ENCODE peak calls at places on chromosome 6, in six cellular contexts. One of them, this sample, is unnamed.
A peak's percentile ranks its signal among the peaks of the same experiment; 100 is the strongest.

GRCh38 chr6:144661101-144661806 is 376.1 kb downstream of the UTRN start:
- DNase-seq in cardiac muscle cell: no peak
- DNase-seq in PC-3: peak; percentile 50
- DNase-seq in sigmoid colon: no peak
- DNase-seq in tibial artery: no peak
- DNase-seq in GM23338: peak; percentile 78
- DNase-seq in this sample: no peak

GRCh38 chr6:48826884-48827701 is 636.0 kb downstream of the MMUT start:
- DNase-seq in cardiac muscle cell: no peak
- DNase-seq in PC-3: peak; percentile 99
- DNase-seq in sigmoid colon: no peak
- DNase-seq in tibial artery: peak; percentile 32
- DNase-seq in GM23338: no peak
- DNase-seq in this sample: no peak

GRCh38 chr6:154705471-154706113 is 27.6 kb upstream of the SCAF8 start:
- DNase-seq in cardiac muscle cell: no peak
- DNase-seq in PC-3: peak; percentile 5
- DNase-seq in sigmoid colon: no peak
- DNase-seq in tibial artery: no peak
- DNase-seq in GM23338: peak; percentile 18
- DNase-seq in this sample: no peak

GRCh38 chr6:18022398-18023231 is 35.2 kb upstream of the KIF13A start:
- DNase-seq in cardiac muscle cell: peak; percentile 37
- DNase-seq in PC-3: peak; percentile 44
- DNase-seq in sigmoid colon: no peak
- DNase-seq in tibial artery: no peak
- DNase-seq in GM23338: peak; percentile 97
- DNase-seq in this sample: no peak

GRCh38 chr6:79056226-79056625 is 21.8 kb downstream of the PHIP start:
- DNase-seq in cardiac muscle cell: no peak
- DNase-seq in PC-3: no peak
- DNase-seq in sigmoid colon: no peak
- DNase-seq in tibial artery: no peak
- DNase-seq in GM23338: no peak
- DNase-seq in this sample: no peak

GRCh38 chr6:34888874-34889555 is at the start of gene ANKS1A:
- DNase-seq in cardiac muscle cell: peak; percentile 83
- DNase-seq in PC-3: peak; percentile 89
- DNase-seq in sigmoid colon: peak; percentile 92
- DNase-seq in tibial artery: peak; percentile 67
- DNase-seq in GM23338: peak; percentile 95
- DNase-seq in this sample: peak; percentile 89

GRCh38 chr6:15283986-15284361 is 38.1 kb downstream of the JARID2 start:
- DNase-seq in cardiac muscle cell: no peak
- DNase-seq in PC-3: no peak
- DNase-seq in sigmoid colon: no peak
- DNase-seq in tibial artery: no peak
- DNase-seq in GM23338: no peak
- DNase-seq in this sample: no peak

GRCh38 chr6:43186019-43186418 is 4.0 kb downstream of the CUL9 start:
- DNase-seq in cardiac muscle cell: no peak
- DNase-seq in PC-3: no peak
- DNase-seq in sigmoid colon: peak; percentile 41
- DNase-seq in tibial artery: no peak
- DNase-seq in GM23338: no peak
- DNase-seq in this sample: no peak

GRCh38 chr6:91043751-91044150 is 456.9 kb upstream of the MAP3K7 start:
- DNase-seq in cardiac muscle cell: no peak
- DNase-seq in PC-3: no peak
- DNase-seq in sigmoid colon: no peak
- DNase-seq in tibial artery: no peak
- DNase-seq in GM23338: no peak
- DNase-seq in this sample: no peak

GRCh38 chr6:112004397-112005341 is 49.2 kb upstream of the CCN6 start:
- DNase-seq in cardiac muscle cell: no peak
- DNase-seq in PC-3: no peak
- DNase-seq in sigmoid colon: peak; percentile 81
- DNase-seq in tibial artery: peak; percentile 53
- DNase-seq in GM23338: no peak
- DNase-seq in this sample: no peak

GRCh38 chr6:148776321-148776966 is 29.6 kb downstream of the UST start:
- DNase-seq in cardiac muscle cell: no peak
- DNase-seq in PC-3: peak; percentile 67
- DNase-seq in sigmoid colon: no peak
- DNase-seq in tibial artery: no peak
- DNase-seq in GM23338: no peak
- DNase-seq in this sample: no peak

GRCh38 chr6:119351005-119351394 is 1.4 kb upstream of the MAN1A1 start:
- DNase-seq in cardiac muscle cell: no peak
- DNase-seq in PC-3: peak; percentile 57
- DNase-seq in sigmoid colon: no peak
- DNase-seq in tibial artery: no peak
- DNase-seq in GM23338: no peak
- DNase-seq in this sample: no peak

GRCh38 chr6:52929321-52930164 is 20.0 kb upstream of the GSTA3 start:
- DNase-seq in cardiac muscle cell: no peak
- DNase-seq in PC-3: peak; percentile 96
- DNase-seq in sigmoid colon: no peak
- DNase-seq in tibial artery: no peak
- DNase-seq in GM23338: no peak
- DNase-seq in this sample: peak; percentile 49

GRCh38 chr6:34791164-34791841 is 580 bp upstream of the BLTP3A start:
- DNase-seq in cardiac muscle cell: peak; percentile 67
- DNase-seq in PC-3: peak; percentile 41
- DNase-seq in sigmoid colon: peak; percentile 71
- DNase-seq in tibial artery: peak; percentile 38
- DNase-seq in GM23338: peak; percentile 75
- DNase-seq in this sample: peak; percentile 82

GRCh38 chr6:127305741-127306140 is 37.7 kb downstream of the ECHDC1 start:
- DNase-seq in cardiac muscle cell: no peak
- DNase-seq in PC-3: no peak
- DNase-seq in sigmoid colon: no peak
- DNase-seq in tibial artery: no peak
- DNase-seq in GM23338: no peak
- DNase-seq in this sample: no peak

GRCh38 chr6:137808191-137808590 is 58.9 kb upstream of the TNFAIP3 start:
- DNase-seq in cardiac muscle cell: no peak
- DNase-seq in PC-3: peak; percentile 91
- DNase-seq in sigmoid colon: no peak
- DNase-seq in tibial artery: no peak
- DNase-seq in GM23338: no peak
- DNase-seq in this sample: no peak

GRCh38 chr6:110523461-110524021 is 47.1 kb upstream of the SLC22A16 start:
- DNase-seq in cardiac muscle cell: no peak
- DNase-seq in PC-3: peak; percentile 50
- DNase-seq in sigmoid colon: no peak
- DNase-seq in tibial artery: no peak
- DNase-seq in GM23338: no peak
- DNase-seq in this sample: no peak

GRCh38 chr6:116282698-116283097 is 3.0 kb upstream of the TSPYL1 start:
- DNase-seq in cardiac muscle cell: no peak
- DNase-seq in PC-3: no peak
- DNase-seq in sigmoid colon: no peak
- DNase-seq in tibial artery: no peak
- DNase-seq in GM23338: no peak
- DNase-seq in this sample: no peak

GRCh38 chr6:85015396-85015990 is 251.1 kb upstream of the TBX18 start:
- DNase-seq in cardiac muscle cell: peak; percentile 71
- DNase-seq in PC-3: peak; percentile 63
- DNase-seq in sigmoid colon: no peak
- DNase-seq in tibial artery: peak; percentile 41
- DNase-seq in GM23338: peak; percentile 93
- DNase-seq in this sample: peak; percentile 43

DNA sequence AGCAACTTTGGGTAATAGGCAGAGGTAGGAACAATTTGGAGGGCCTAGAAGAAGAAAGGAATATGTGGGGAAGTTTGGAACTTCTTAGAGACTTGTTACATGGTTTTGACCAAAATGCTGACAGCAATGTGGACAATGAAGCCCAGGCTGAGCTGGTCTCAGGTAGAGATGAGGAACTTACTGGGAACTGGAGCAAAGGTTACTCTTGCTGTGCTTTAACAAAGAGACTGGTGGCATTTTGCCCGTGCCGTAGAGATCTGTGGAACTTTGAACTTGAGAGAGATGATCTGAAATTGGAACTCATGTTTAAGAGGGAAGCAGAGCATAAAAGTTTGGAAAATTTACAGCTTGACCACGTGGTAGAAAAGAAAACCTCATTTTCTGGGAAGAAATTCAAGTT is 28.3 kb upstream of the TMEM200A start:
- DNase-seq in cardiac muscle cell: no peak
- DNase-seq in PC-3: no peak
- DNase-seq in sigmoid colon: no peak
- DNase-seq in tibial artery: no peak
- DNase-seq in GM23338: no peak
- DNase-seq in this sample: no peak
- H3K4me3 ChIP-seq in cardiac muscle cell: no peak overlapping the region
- H3K4me3 ChIP-seq in PC-3: no peak overlapping the region
- H3K4me3 ChIP-seq in sigmoid colon: no peak overlapping the region
- H3K4me3 ChIP-seq in tibial artery: no peak overlapping the region
- H3K4me3 ChIP-seq in GM23338: no peak overlapping the region
- H3K4me3 ChIP-seq in this sample: no peak overlapping the region

GRCh38 chr6:20173833-20174796 is 38.2 kb downstream of the MBOAT1 start:
- DNase-seq in cardiac muscle cell: no peak
- DNase-seq in PC-3: peak; percentile 52
- DNase-seq in sigmoid colon: no peak
- DNase-seq in tibial artery: no peak
- DNase-seq in GM23338: no peak
- DNase-seq in this sample: no peak
- H3K4me1 ChIP-seq in cardiac muscle cell: no peaks in the 10 kb centered on the region
- H3K4me1 ChIP-seq in PC-3: peaks cover 3% of the 10 kb centered on the region
- H3K4me1 ChIP-seq in sigmoid colon: peaks cover 7% of the 10 kb centered on the region
- H3K4me1 ChIP-seq in tibial artery: peaks cover 6% of the 10 kb centered on the region
- H3K4me1 ChIP-seq in GM23338: peaks cover 2% of the 10 kb centered on the region
- H3K4me1 ChIP-seq in this sample: peaks cover 40% of the 10 kb centered on the region

DNA sequence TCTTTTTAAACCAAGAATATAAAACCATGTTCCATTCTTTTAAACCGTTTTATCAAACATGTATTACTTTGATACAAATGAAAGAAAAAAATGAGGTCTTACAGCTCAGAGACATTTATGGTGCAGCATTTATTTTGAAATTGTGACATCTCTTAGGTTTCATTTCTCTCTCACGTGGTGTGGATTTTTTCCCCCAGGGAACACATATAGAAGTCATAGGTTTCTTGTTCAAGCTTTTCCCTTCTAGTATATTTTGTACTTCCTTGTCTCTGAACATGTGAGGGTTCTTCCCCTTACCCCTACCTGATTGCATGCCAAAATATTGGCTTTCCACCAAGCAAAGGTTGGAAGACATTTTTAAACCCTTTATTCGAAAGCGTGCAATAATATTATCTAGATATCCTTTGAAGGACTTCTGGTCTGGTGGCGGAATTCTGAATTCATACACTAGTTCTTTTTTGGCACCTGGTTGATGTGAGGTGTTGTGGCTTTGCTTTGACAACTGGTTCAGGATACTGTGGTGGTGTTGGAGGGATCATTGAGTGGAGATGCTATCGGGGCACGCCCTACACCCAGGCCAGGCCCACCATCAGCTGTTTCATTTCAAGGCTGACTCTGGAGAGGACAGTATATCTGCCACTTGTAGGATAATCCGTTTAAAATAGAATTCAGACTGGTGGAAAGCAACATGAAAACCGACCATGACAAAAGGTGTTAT is 5.6 kb upstream of the FAM50B start:
- DNase-seq in cardiac muscle cell: no peak
- DNase-seq in PC-3: peak; percentile 21
- DNase-seq in sigmoid colon: no peak
- DNase-seq in tibial artery: no peak
- DNase-seq in GM23338: no peak
- DNase-seq in this sample: no peak
- H3K4me3 ChIP-seq in cardiac muscle cell: no peak overlapping the region
- H3K4me3 ChIP-seq in PC-3: peak overlapping the region; percentile 14
- H3K4me3 ChIP-seq in sigmoid colon: no peak overlapping the region
- H3K4me3 ChIP-seq in tibial artery: no peak overlapping the region
- H3K4me3 ChIP-seq in GM23338: no peak overlapping the region
- H3K4me3 ChIP-seq in this sample: no peak overlapping the region

DNA sequence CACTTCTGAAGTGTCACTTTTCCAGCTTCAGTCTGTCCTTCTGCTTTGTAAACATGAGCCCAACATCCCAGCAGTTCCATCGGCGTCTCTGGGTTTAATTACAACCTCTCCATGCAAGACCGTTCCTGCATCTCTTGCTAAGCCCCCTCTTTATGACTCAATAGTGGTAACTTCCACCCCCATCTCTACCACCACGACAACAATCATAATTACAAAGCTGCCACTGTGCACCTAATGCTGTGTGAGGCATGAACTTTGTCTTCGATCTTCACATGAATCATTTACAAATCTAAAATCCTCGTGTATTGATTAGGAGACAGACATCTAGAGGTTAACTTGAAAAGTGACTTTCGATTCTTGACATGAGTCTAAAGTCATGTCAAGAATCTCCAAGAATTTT is 4.9 kb upstream of the CCR6 start:
- DNase-seq in cardiac muscle cell: no peak
- DNase-seq in PC-3: no peak
- DNase-seq in sigmoid colon: no peak
- DNase-seq in tibial artery: no peak
- DNase-seq in GM23338: no peak
- DNase-seq in this sample: no peak
- H3K4me1 ChIP-seq in cardiac muscle cell: no peaks in the 10 kb centered on the region
- H3K4me1 ChIP-seq in PC-3: no peaks in the 10 kb centered on the region
- H3K4me1 ChIP-seq in sigmoid colon: peaks cover 9% of the 10 kb centered on the region
- H3K4me1 ChIP-seq in tibial artery: peaks cover 9% of the 10 kb centered on the region
- H3K4me1 ChIP-seq in GM23338: no peaks in the 10 kb centered on the region
- H3K4me1 ChIP-seq in this sample: no peaks in the 10 kb centered on the region

DNA sequence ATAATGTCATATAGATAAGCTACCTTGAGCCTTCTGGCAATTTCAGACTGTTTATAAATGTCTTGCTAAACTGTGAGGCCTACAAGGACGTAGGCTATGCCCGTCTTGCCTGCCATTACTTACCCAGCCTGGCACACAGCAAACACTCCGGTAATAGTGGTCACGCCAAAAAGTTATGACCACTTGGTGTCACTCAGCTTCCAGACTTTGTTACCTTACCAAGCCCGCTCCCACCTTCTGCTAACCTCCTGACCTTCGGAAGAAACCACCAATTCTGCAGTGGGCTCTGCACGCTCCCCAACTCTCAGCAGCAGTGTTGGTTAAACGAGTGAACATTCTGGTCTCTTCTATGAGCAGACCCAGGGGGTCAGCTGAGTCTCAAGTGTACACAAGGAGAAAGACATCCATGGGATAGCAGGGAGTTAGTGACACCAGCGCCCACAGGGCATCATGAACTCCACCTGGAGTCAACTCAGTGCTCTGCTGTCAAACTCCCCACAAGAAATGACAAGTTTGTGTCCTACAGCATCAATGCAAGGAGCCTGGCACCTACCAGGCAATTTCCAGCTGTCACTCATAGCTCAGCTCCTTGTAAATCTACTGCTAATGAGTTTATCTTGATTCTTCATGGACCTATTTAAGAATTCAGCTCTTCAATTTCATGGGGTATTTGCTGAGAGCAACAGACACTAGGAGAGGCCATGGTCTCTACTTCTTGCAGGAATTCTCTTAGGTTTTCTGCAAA is 119.9 kb downstream of the TTLL2 start:
- DNase-seq in cardiac muscle cell: no peak
- DNase-seq in PC-3: no peak
- DNase-seq in sigmoid colon: no peak
- DNase-seq in tibial artery: no peak
- DNase-seq in GM23338: no peak
- DNase-seq in this sample: no peak
- H3K4me3 ChIP-seq in cardiac muscle cell: no peak overlapping the region
- H3K4me3 ChIP-seq in PC-3: no peak overlapping the region
- H3K4me3 ChIP-seq in sigmoid colon: no peak overlapping the region
- H3K4me3 ChIP-seq in tibial artery: no peak overlapping the region
- H3K4me3 ChIP-seq in GM23338: no peak overlapping the region
- H3K4me3 ChIP-seq in this sample: no peak overlapping the region

GRCh38 chr6:10599046-10599445 is 77.9 kb downstream of the GCNT2 start:
- DNase-seq in cardiac muscle cell: no peak
- DNase-seq in PC-3: no peak
- DNase-seq in sigmoid colon: no peak
- DNase-seq in tibial artery: no peak
- DNase-seq in GM23338: no peak
- DNase-seq in this sample: no peak
- H3K4me1 ChIP-seq in cardiac muscle cell: peaks cover 6% of the 10 kb centered on the region
- H3K4me1 ChIP-seq in PC-3: peaks cover 7% of the 10 kb centered on the region
- H3K4me1 ChIP-seq in sigmoid colon: peaks cover 21% of the 10 kb centered on the region
- H3K4me1 ChIP-seq in tibial artery: no peaks in the 10 kb centered on the region
- H3K4me1 ChIP-seq in GM23338: peaks cover 69% of the 10 kb centered on the region
- H3K4me1 ChIP-seq in this sample: no peaks in the 10 kb centered on the region